ENCODE peak calls at places on chromosomes 12 and 14, in five cellular contexts. T, E, Z, K and R are unnamed samples.

GRCh38 chr14:21723431-21724045 is 49.9 kb upstream of the OR4E1 start:
- DNase-seq in E (no peak), T (no peak), Z (peak; percentile 29), K (peak; percentile 27), R (peak; percentile 7)

GRCh38 chr14:71142375-71143038 is 235.2 kb downstream of the PCNX1 start:
- DNase-seq in E (no peak), Z (no peak), T (no peak), K (peak; percentile 96), R (peak; percentile 87)

GRCh38 chr12:6965714-6966113 is 4.8 kb downstream of the PHB2 start:
- DNase-seq in K (no peak), Z (no peak), E (no peak), T (no peak), R (no peak)

GRCh38 chr12:101670007-101670671 is 27.3 kb upstream of the CHPT1 start:
- DNase-seq in E (peak; percentile 41), T (no peak), K (peak; percentile 50), Z (no peak), R (peak; percentile 3)

GRCh38 chr12:15154108-15154507 is 67.1 kb downstream of the RERG start:
- DNase-seq in E (no peak), Z (no peak), K (no peak), T (no peak), R (no peak)

GRCh38 chr12:114682920-114683708 is 861 bp downstream of the TBX3 start:
- DNase-seq in T (peak; percentile 46), K (no peak), Z (peak; percentile 53), E (no peak), R (no peak)

GRCh38 chr14:68772761-68773381 is 20.0 kb downstream of the ZFP36L1 start:
- DNase-seq in E (no peak), K (no peak), Z (no peak), T (no peak), R (no peak)

GRCh38 chr12:109727039-109727723 is 13.6 kb downstream of the FAM222A start:
- DNase-seq in K (no peak), T (peak; percentile 50), E (no peak), Z (no peak), R (no peak)

GRCh38 chr14:53670701-53671100 is 285.9 kb downstream of the BMP4 start:
- DNase-seq in E (no peak), Z (no peak), T (no peak), K (peak; percentile 85), R (peak; percentile 51)

GRCh38 chr12:52149182-52149641 is 42.6 kb downstream of the KRT80 start:
- DNase-seq in T (no peak), K (no peak), Z (no peak), E (no peak), R (no peak)

GRCh38 chr12:21428241-21428640 is 9.2 kb upstream of the PYROXD1 start:
- DNase-seq in E (no peak), K (peak; percentile 67), Z (no peak), T (no peak), R (no peak)

GRCh38 chr14:62209287-62209899 is 447.2 kb downstream of the SNAPC1 start:
- DNase-seq in E (no peak), K (peak; percentile 78), T (no peak), Z (no peak), R (peak; percentile 47)

GRCh38 chr12:108519558-108519957 is 4.5 kb downstream of the FICD start:
- DNase-seq in Z (no peak), T (no peak), K (no peak), E (no peak), R (no peak)

GRCh38 chr12:107308310-107308709 is 215.0 kb upstream of the CRY1 start:
- DNase-seq in K (no peak), Z (no peak), T (no peak), E (no peak), R (no peak)

GRCh38 chr12:54959291-54960018 is 25.1 kb downstream of the TESPA1 start:
- DNase-seq in T (no peak), E (no peak), Z (peak; percentile 17), K (no peak), R (no peak)

GRCh38 chr12:6955462-6956331 is 4.5 kb downstream of the PTPN6 start:
- DNase-seq in E (no peak), Z (no peak), T (no peak), K (no peak), R (no peak)

GRCh38 chr12:112347521-112347920 is 34.7 kb downstream of the HECTD4 start:
- DNase-seq in E (no peak), T (no peak), K (peak; percentile 88), Z (no peak), R (peak; percentile 44)

GRCh38 chr14:101361044-101361443 is 200.3 kb upstream of the DIO3 start:
- DNase-seq in E (no peak), K (no peak), T (no peak), Z (no peak), R (no peak)

GRCh38 chr12:113242018-113242418 is 20.8 kb downstream of the TPCN1 start:
- DNase-seq in Z (peak; percentile 53), K (no peak), E (no peak), T (peak; percentile 87), R (no peak)

GRCh38 chr12:91982946-91983345 is 162.7 kb downstream of the BTG1 start:
- DNase-seq in K (no peak), Z (no peak), T (no peak), E (no peak), R (no peak)

GRCh38 chr14:30861200-30861599 is 13.2 kb upstream of the COCH start:
- DNase-seq in T (no peak), Z (no peak), K (no peak), E (no peak), R (no peak)

GRCh38 chr14:88987516-88987915 is 163.1 kb downstream of the TTC8 start:
- DNase-seq in K (peak; percentile 38), Z (no peak), E (no peak), T (no peak), R (peak; percentile 94)